ENCODE peak calls at places on chromosomes 7 and 10, in seven cellular contexts. P, D, V, M, B, K and L are unnamed samples.

GRCh38 chr7:99193527-99194214 is 14.2 kb downstream of the KPNA7 start:
- DNase-seq in P (no peak), D (no peak), V (no peak), M (no peak), B (no peak), K (no peak), L (peak; percentile 67)

GRCh38 chr10:63671317-63671937 is 150.2 kb downstream of the REEP3 start:
- DNase-seq in P (no peak), D (no peak), V (peak; percentile 83), M (no peak), B (peak; percentile 55), K (no peak), L (no peak)

GRCh38 chr10:102732661-102733060 is 11.1 kb upstream of the WBP1L start:
- DNase-seq in P (no peak), D (no peak), V (no peak), M (no peak), B (no peak), K (no peak), L (no peak)

GRCh38 chr7:20816389-20816959 is 29.8 kb upstream of the SP8 start:
- DNase-seq in P (no peak), D (no peak), V (no peak), M (no peak), B (no peak), K (no peak), L (no peak)

GRCh38 chr7:115618676-115619075 is 411.9 kb downstream of the TFEC start:
- DNase-seq in P (no peak), D (no peak), V (no peak), M (no peak), B (peak; percentile 77), K (no peak), L (peak; percentile 15)

GRCh38 chr10:109504401-109504800 is 418.9 kb downstream of the XPNPEP1 start:
- DNase-seq in P (no peak), D (no peak), V (no peak), M (no peak), B (no peak), K (no peak), L (peak; percentile 71)

GRCh38 chr10:112435013-112435619 is 11.6 kb downstream of the ZDHHC6 start:
- DNase-seq in P (no peak), D (no peak), V (no peak), M (no peak), B (no peak), K (no peak), L (peak; percentile 17)

GRCh38 chr7:37284805-37285211 is 163.9 kb downstream of the ELMO1 start:
- DNase-seq in P (peak; percentile 94), D (peak; percentile 61), V (no peak), M (peak; percentile 3), B (no peak), K (no peak), L (peak; percentile 46)

GRCh38 chr7:44305564-44306507 is 19.6 kb downstream of the CAMK2B start:
- DNase-seq in P (peak; percentile 29), D (no peak), V (no peak), M (no peak), B (no peak), K (no peak), L (no peak)

GRCh38 chr7:108415821-108416536 is 40.3 kb downstream of the NRCAM start:
- DNase-seq in P (no peak), D (peak; percentile 48), V (no peak), M (no peak), B (no peak), K (no peak), L (peak; percentile 86)

GRCh38 chr7:152108359-152108758 is 82.9 kb downstream of the GALNT11 start:
- DNase-seq in P (no peak), D (no peak), V (no peak), M (no peak), B (no peak), K (no peak), L (no peak)

GRCh38 chr7:47652591-47652990 is 70.7 kb upstream of the TNS3 start:
- DNase-seq in P (no peak), D (no peak), V (no peak), M (no peak), B (no peak), K (no peak), L (no peak)

GRCh38 chr7:24406818-24407226 is 122.8 kb downstream of the NPY start:
- DNase-seq in P (peak; percentile 86), D (no peak), V (no peak), M (no peak), B (no peak), K (no peak), L (no peak)

GRCh38 chr10:45135836-45136235 is 135.1 kb downstream of the ZNF22 start:
- DNase-seq in P (no peak), D (no peak), V (no peak), M (no peak), B (no peak), K (no peak), L (no peak)

GRCh38 chr10:71864861-71865473 is 13.9 kb upstream of the PSAP start:
- DNase-seq in P (no peak), D (no peak), V (no peak), M (no peak), B (no peak), K (no peak), L (peak; percentile 91)

GRCh38 chr10:119693262-119693957 is 32.4 kb upstream of the INPP5F start:
- DNase-seq in P (no peak), D (no peak), V (no peak), M (no peak), B (no peak), K (no peak), L (peak; percentile 95)

GRCh38 chr10:13925924-13926435 is 339.2 kb downstream of the PRPF18 start:
- DNase-seq in P (no peak), D (no peak), V (no peak), M (no peak), B (no peak), K (no peak), L (no peak)

GRCh38 chr10:93071674-93072224 is 1.9 kb upstream of the CYP26A1 start:
- DNase-seq in P (peak; percentile 95), D (no peak), V (no peak), M (no peak), B (no peak), K (no peak), L (no peak)

GRCh38 chr7:26267631-26268166 is 24.0 kb upstream of the SNX10 start:
- DNase-seq in P (no peak), D (no peak), V (no peak), M (no peak), B (no peak), K (no peak), L (no peak)

GRCh38 chr7:133513608-133514007 is 260.7 kb downstream of the EXOC4 start:
- DNase-seq in P (no peak), D (no peak), V (peak; percentile 36), M (no peak), B (peak; percentile 59), K (no peak), L (no peak)

GRCh38 chr10:28429573-28430216 is 103.2 kb upstream of the WAC start:
- DNase-seq in P (no peak), D (no peak), V (no peak), M (no peak), B (no peak), K (no peak), L (peak; percentile 76)

GRCh38 chr10:125232841-125233240 is 72.5 kb upstream of the CTBP2 start:
- DNase-seq in P (no peak), D (no peak), V (no peak), M (no peak), B (no peak), K (no peak), L (peak; percentile 14)

GRCh38 chr10:119316002-119316358 is 108.6 kb downstream of the GRK5 start:
- DNase-seq in P (no peak), D (no peak), V (no peak), M (no peak), B (no peak), K (no peak), L (no peak)

GRCh38 chr10:126376956-126377355 is 11.3 kb downstream of the ADAM12 start:
- DNase-seq in P (no peak), D (no peak), V (no peak), M (no peak), B (no peak), K (no peak), L (peak; percentile 94)

GRCh38 chr7:69395072-69395714 is 203.1 kb upstream of the AUTS2 start:
- DNase-seq in P (peak; percentile 71), D (no peak), V (peak; percentile 64), M (no peak), B (no peak), K (no peak), L (peak; percentile 37)

GRCh38 chr7:91310829-91311460 is 46.7 kb downstream of the FZD1 start:
- DNase-seq in P (peak; percentile 62), D (no peak), V (no peak), M (no peak), B (peak; percentile 6), K (no peak), L (peak; percentile 39)

GRCh38 chr10:103572597-103573321 is 79.3 kb downstream of the NEURL1 start:
- DNase-seq in P (no peak), D (no peak), V (no peak), M (no peak), B (no peak), K (no peak), L (no peak)

GRCh38 chr10:42753507-42754154 is 29.0 kb upstream of the BMS1 start:
- DNase-seq in P (no peak), D (no peak), V (no peak), M (no peak), B (no peak), K (no peak), L (no peak)

GRCh38 chr10:32459072-32459703 is 13.2 kb downstream of the CCDC7 start:
- DNase-seq in P (no peak), D (no peak), V (no peak), M (peak; percentile 20), B (no peak), K (no peak), L (no peak)

GRCh38 chr10:121459279-121459764 is 138.9 kb downstream of the FGFR2 start:
- DNase-seq in P (no peak), D (no peak), V (no peak), M (no peak), B (no peak), K (no peak), L (no peak)

GRCh38 chr7:7242899-7243298 is 60.6 kb downstream of the C1GALT1 start:
- DNase-seq in P (no peak), D (no peak), V (no peak), M (no peak), B (no peak), K (no peak), L (no peak)

GRCh38 chr7:151091431-151091830 is 5.2 kb downstream of the AGAP3 start:
- DNase-seq in P (peak; percentile 89), D (no peak), V (no peak), M (no peak), B (no peak), K (no peak), L (no peak)

GRCh38 chr10:34356463-34356862 is 458.6 kb downstream of the PARD3 start:
- DNase-seq in P (no peak), D (no peak), V (no peak), M (no peak), B (no peak), K (no peak), L (no peak)